ENCODE peak calls at places on chromosome 19, in seven cellular contexts. One of them, this sample, is unnamed.

GRCh38 chr19:12996542-12997094 is 1.3 kb downstream of the NFIX start:
- DNase-seq in fibroblast of lung: no peak
- DNase-seq in CD8-positive, alpha-beta memory T cell: no peak
- DNase-seq in right atrium auricular region: no peak
- DNase-seq in left lung: peak; percentile 84
- DNase-seq in prostate gland: no peak
- DNase-seq in mesenchymal stem cell: no peak
- DNase-seq in this sample: no peak

GRCh38 chr19:50383307-50383851 is 768 bp upstream of the POLD1 start:
- DNase-seq in fibroblast of lung: no peak
- DNase-seq in CD8-positive, alpha-beta memory T cell: no peak
- DNase-seq in right atrium auricular region: no peak
- DNase-seq in left lung: no peak
- DNase-seq in prostate gland: peak; percentile 23
- DNase-seq in mesenchymal stem cell: no peak
- DNase-seq in this sample: no peak

GRCh38 chr19:11814707-11815050 is 606 bp downstream of the ZNF440 start:
- DNase-seq in fibroblast of lung: peak; percentile 42
- DNase-seq in CD8-positive, alpha-beta memory T cell: no peak
- DNase-seq in right atrium auricular region: no peak
- DNase-seq in left lung: no peak
- DNase-seq in prostate gland: peak; percentile 9
- DNase-seq in mesenchymal stem cell: peak; percentile 44
- DNase-seq in this sample: no peak

GRCh38 chr19:10353793-10354391 is 14.5 kb upstream of the ICAM3 start:
- DNase-seq in fibroblast of lung: peak; percentile 19
- DNase-seq in CD8-positive, alpha-beta memory T cell: no peak
- DNase-seq in right atrium auricular region: peak; percentile 64
- DNase-seq in left lung: no peak
- DNase-seq in prostate gland: no peak
- DNase-seq in mesenchymal stem cell: peak; percentile 42
- DNase-seq in this sample: no peak

GRCh38 chr19:54463531-54464043 is at the start of gene LENG9:
- DNase-seq in fibroblast of lung: peak; percentile 99
- DNase-seq in CD8-positive, alpha-beta memory T cell: peak; percentile 95
- DNase-seq in right atrium auricular region: peak; percentile 100
- DNase-seq in left lung: peak; percentile 98
- DNase-seq in prostate gland: peak; percentile 100
- DNase-seq in mesenchymal stem cell: peak; percentile 100
- DNase-seq in this sample: peak; percentile 100

GRCh38 chr19:12965017-12965811 is 4.2 kb upstream of the DAND5 start:
- DNase-seq in fibroblast of lung: peak; percentile 51
- DNase-seq in CD8-positive, alpha-beta memory T cell: peak; percentile 83
- DNase-seq in right atrium auricular region: peak; percentile 77
- DNase-seq in left lung: peak; percentile 97
- DNase-seq in prostate gland: peak; percentile 61
- DNase-seq in mesenchymal stem cell: peak; percentile 74
- DNase-seq in this sample: no peak

GRCh38 chr19:46860846-46861690 is at the start of gene ARHGAP35:
- DNase-seq in fibroblast of lung: no peak
- DNase-seq in CD8-positive, alpha-beta memory T cell: no peak
- DNase-seq in right atrium auricular region: no peak
- DNase-seq in left lung: peak; percentile 82
- DNase-seq in prostate gland: no peak
- DNase-seq in mesenchymal stem cell: no peak
- DNase-seq in this sample: no peak

GRCh38 chr19:53597023-53597422 is 34.8 kb upstream of the DPRX start:
- DNase-seq in fibroblast of lung: no peak
- DNase-seq in CD8-positive, alpha-beta memory T cell: no peak
- DNase-seq in right atrium auricular region: no peak
- DNase-seq in left lung: no peak
- DNase-seq in prostate gland: peak; percentile 58
- DNase-seq in mesenchymal stem cell: no peak
- DNase-seq in this sample: no peak

GRCh38 chr19:38270587-38271167 is 6.3 kb downstream of the SPINT2 start:
- DNase-seq in fibroblast of lung: peak; percentile 54
- DNase-seq in CD8-positive, alpha-beta memory T cell: no peak
- DNase-seq in right atrium auricular region: no peak
- DNase-seq in left lung: peak; percentile 55
- DNase-seq in prostate gland: no peak
- DNase-seq in mesenchymal stem cell: no peak
- DNase-seq in this sample: no peak
- H3K4me1 ChIP-seq in fibroblast of lung: peaks cover 17% of the 10 kb centered on the region
- H3K4me1 ChIP-seq in CD8-positive, alpha-beta memory T cell: peaks cover 3% of the 10 kb centered on the region
- H3K4me1 ChIP-seq in right atrium auricular region: no peaks in the 10 kb centered on the region
- H3K4me1 ChIP-seq in left lung: peaks cover 21% of the 10 kb centered on the region
- H3K4me1 ChIP-seq in prostate gland: peaks cover 24% of the 10 kb centered on the region
- H3K4me1 ChIP-seq in mesenchymal stem cell: peaks cover 30% of the 10 kb centered on the region
- H3K4me1 ChIP-seq in this sample: peaks cover 3% of the 10 kb centered on the region

GRCh38 chr19:17688853-17689595 is 870 bp upstream of the UNC13A start:
- DNase-seq in fibroblast of lung: no peak
- DNase-seq in CD8-positive, alpha-beta memory T cell: no peak
- DNase-seq in right atrium auricular region: no peak
- DNase-seq in left lung: no peak
- DNase-seq in prostate gland: no peak
- DNase-seq in mesenchymal stem cell: no peak
- DNase-seq in this sample: no peak
- H3K4me3 ChIP-seq in fibroblast of lung: no peak overlapping the region
- H3K4me3 ChIP-seq in CD8-positive, alpha-beta memory T cell: no peak overlapping the region
- H3K4me3 ChIP-seq in right atrium auricular region: no peak overlapping the region
- H3K4me3 ChIP-seq in left lung: no peak overlapping the region
- H3K4me3 ChIP-seq in prostate gland: no peak overlapping the region
- H3K4me3 ChIP-seq in mesenchymal stem cell: no peak overlapping the region
- H3K4me3 ChIP-seq in this sample: no peak overlapping the region

DNA sequence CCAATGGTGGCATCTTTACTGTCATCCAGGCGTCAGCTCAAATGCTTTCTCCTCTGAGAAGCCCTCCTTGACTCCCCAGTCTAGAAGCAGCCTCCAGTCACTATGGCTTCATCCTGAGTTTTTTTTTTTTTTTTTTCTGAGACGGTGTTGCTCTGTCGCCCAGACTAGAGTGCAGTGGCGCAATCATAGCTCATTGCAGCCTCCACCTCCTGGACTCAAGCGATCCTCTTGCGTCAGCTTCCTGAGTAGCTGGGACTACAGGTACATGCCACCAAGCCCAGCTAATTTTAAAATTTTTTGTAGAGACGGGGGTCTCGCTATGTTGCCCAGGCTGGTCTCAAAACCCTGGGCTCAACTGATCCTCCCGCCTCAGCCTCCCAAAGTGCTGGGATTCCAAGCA is 4.2 kb downstream of the NRTN start:
- DNase-seq in fibroblast of lung: no peak
- DNase-seq in CD8-positive, alpha-beta memory T cell: no peak
- DNase-seq in right atrium auricular region: no peak
- DNase-seq in left lung: no peak
- DNase-seq in prostate gland: no peak
- DNase-seq in mesenchymal stem cell: no peak
- DNase-seq in this sample: no peak
- H3K27ac ChIP-seq in fibroblast of lung: no peak overlapping the region
- H3K27ac ChIP-seq in CD8-positive, alpha-beta memory T cell: no peak overlapping the region
- H3K27ac ChIP-seq in right atrium auricular region: no peak overlapping the region
- H3K27ac ChIP-seq in left lung: no peak overlapping the region
- H3K27ac ChIP-seq in prostate gland: no peak overlapping the region
- H3K27ac ChIP-seq in mesenchymal stem cell: no peak overlapping the region
- H3K27ac ChIP-seq in this sample: no peak overlapping the region

GRCh38 chr19:49113762-49114629 is at the start of gene LIN7B:
- DNase-seq in fibroblast of lung: peak; percentile 43
- DNase-seq in CD8-positive, alpha-beta memory T cell: peak; percentile 83
- DNase-seq in right atrium auricular region: no peak
- DNase-seq in left lung: peak; percentile 92
- DNase-seq in prostate gland: peak; percentile 47
- DNase-seq in mesenchymal stem cell: peak; percentile 57
- DNase-seq in this sample: no peak

GRCh38 chr19:49111218-49111998 is 2.8 kb upstream of the LIN7B start:
- DNase-seq in fibroblast of lung: no peak
- DNase-seq in CD8-positive, alpha-beta memory T cell: no peak
- DNase-seq in right atrium auricular region: no peak
- DNase-seq in left lung: no peak
- DNase-seq in prostate gland: no peak
- DNase-seq in mesenchymal stem cell: no peak
- DNase-seq in this sample: no peak

GRCh38 chr19:49117677-49118564 is 1.0 kb downstream of the C19orf73 start:
- DNase-seq in fibroblast of lung: no peak
- DNase-seq in CD8-positive, alpha-beta memory T cell: no peak
- DNase-seq in right atrium auricular region: no peak
- DNase-seq in left lung: no peak
- DNase-seq in prostate gland: no peak
- DNase-seq in mesenchymal stem cell: no peak
- DNase-seq in this sample: no peak

GRCh38 chr19:49116544-49116943 is 2.4 kb downstream of the LIN7B start:
- DNase-seq in fibroblast of lung: no peak
- DNase-seq in CD8-positive, alpha-beta memory T cell: no peak
- DNase-seq in right atrium auricular region: no peak
- DNase-seq in left lung: no peak
- DNase-seq in prostate gland: no peak
- DNase-seq in mesenchymal stem cell: no peak
- DNase-seq in this sample: no peak

GRCh38 chr19:49114630-49115363 is 627 bp downstream of the LIN7B start:
- DNase-seq in fibroblast of lung: peak; percentile 55
- DNase-seq in CD8-positive, alpha-beta memory T cell: peak; percentile 60
- DNase-seq in right atrium auricular region: peak; percentile 74
- DNase-seq in left lung: peak; percentile 88
- DNase-seq in prostate gland: peak; percentile 71
- DNase-seq in mesenchymal stem cell: peak; percentile 58
- DNase-seq in this sample: no peak
- H3K4me1 ChIP-seq in fibroblast of lung: peaks cover 8% of the 10 kb centered on the region
- H3K4me1 ChIP-seq in CD8-positive, alpha-beta memory T cell: peaks cover 18% of the 10 kb centered on the region
- H3K4me1 ChIP-seq in right atrium auricular region: no peaks in the 10 kb centered on the region
- H3K4me1 ChIP-seq in left lung: peaks cover 14% of the 10 kb centered on the region
- H3K4me1 ChIP-seq in prostate gland: peaks cover 9% of the 10 kb centered on the region
- H3K4me1 ChIP-seq in mesenchymal stem cell: peaks cover 25% of the 10 kb centered on the region
- H3K4me1 ChIP-seq in this sample: peaks cover 24% of the 10 kb centered on the region

GRCh38 chr19:55486043-55486970 is 1.3 kb downstream of the NAT14 start:
- DNase-seq in fibroblast of lung: no peak
- DNase-seq in CD8-positive, alpha-beta memory T cell: no peak
- DNase-seq in right atrium auricular region: no peak
- DNase-seq in left lung: peak; percentile 79
- DNase-seq in prostate gland: no peak
- DNase-seq in mesenchymal stem cell: no peak
- DNase-seq in this sample: no peak
- H3K4me3 ChIP-seq in fibroblast of lung: peak overlapping the region; percentile 30
- H3K4me3 ChIP-seq in CD8-positive, alpha-beta memory T cell: no peak overlapping the region
- H3K4me3 ChIP-seq in right atrium auricular region: peak overlapping the region; percentile 19
- H3K4me3 ChIP-seq in left lung: no peak overlapping the region
- H3K4me3 ChIP-seq in prostate gland: no peak overlapping the region
- H3K4me3 ChIP-seq in mesenchymal stem cell: peak overlapping the region; percentile 78
- H3K4me3 ChIP-seq in this sample: no peak overlapping the region

This sample was measured in esophagus squamous epithelium.